ENCODE peak calls at places on chromosome 17, in seven cellular contexts. M, N, J, X, D, K and V are unnamed samples.

GRCh38 chr17:33202011-33202410 is 91.1 kb downstream of the ASIC2 start:
- DNase-seq in M (no peak), N (no peak), J (no peak), X (no peak), D (no peak), K (no peak), V (no peak)

GRCh38 chr17:37406635-37407455 is at the start of the genes ACACA and TADA2A:
- DNase-seq in M (peak; percentile 74), N (peak; percentile 75), J (peak; percentile 66), X (peak; percentile 89), D (peak; percentile 80), K (peak; percentile 91), V (peak; percentile 44)

GRCh38 chr17:76955191-76955590 is 87.0 kb downstream of the MGAT5B start:
- DNase-seq in M (no peak), N (no peak), J (no peak), X (no peak), D (no peak), K (no peak), V (no peak)

GRCh38 chr17:71828182-71828596 is 292.6 kb upstream of the SOX9 start:
- DNase-seq in M (no peak), N (no peak), J (no peak), X (no peak), D (no peak), K (peak; percentile 98), V (peak; percentile 93)

GRCh38 chr17:65698381-65699061 is 137.1 kb upstream of the AXIN2 start:
- DNase-seq in M (no peak), N (no peak), J (no peak), X (no peak), D (no peak), K (peak; percentile 4), V (peak; percentile 32)

GRCh38 chr17:82655523-82655922 is 7.3 kb upstream of the WDR45B start:
- DNase-seq in M (no peak), N (no peak), J (no peak), X (peak; percentile 22), D (no peak), K (no peak), V (no peak)

GRCh38 chr17:10105513-10106001 is 92.8 kb downstream of the GAS7 start:
- DNase-seq in M (no peak), N (no peak), J (no peak), X (peak; percentile 68), D (no peak), K (no peak), V (no peak)

GRCh38 chr17:38893612-38894011 is 23.8 kb downstream of the LASP1 start:
- DNase-seq in M (no peak), N (peak; percentile 25), J (no peak), X (peak; percentile 70), D (peak; percentile 54), K (no peak), V (no peak)

GRCh38 chr17:28018439-28019070 is 23.9 kb upstream of the NLK start:
- DNase-seq in M (no peak), N (no peak), J (no peak), X (no peak), D (no peak), K (no peak), V (no peak)

GRCh38 chr17:41484920-41485904 is 4.3 kb upstream of the KRT35 start:
- DNase-seq in M (no peak), N (no peak), J (no peak), X (no peak), D (no peak), K (no peak), V (no peak)

GRCh38 chr17:60601443-60602384 is 1.7 kb downstream of the PPM1D start:
- DNase-seq in M (peak; percentile 21), N (peak; percentile 56), J (peak; percentile 23), X (no peak), D (peak; percentile 77), K (peak; percentile 81), V (peak; percentile 27)

GRCh38 chr17:75508848-75509450 is 6.4 kb downstream of the CASKIN2 start:
- DNase-seq in M (no peak), N (no peak), J (no peak), X (no peak), D (no peak), K (no peak), V (no peak)

GRCh38 chr17:65660078-65660477 is 98.6 kb upstream of the AXIN2 start:
- DNase-seq in M (no peak), N (no peak), J (no peak), X (no peak), D (no peak), K (no peak), V (no peak)

GRCh38 chr17:41098476-41098875 is 534 bp upstream of the KRTAP4-8 start:
- DNase-seq in M (no peak), N (no peak), J (no peak), X (no peak), D (no peak), K (no peak), V (no peak)

GRCh38 chr17:73474370-73474988 is 162.7 kb upstream of the CDC42EP4 start:
- DNase-seq in M (no peak), N (no peak), J (no peak), X (peak; percentile 83), D (no peak), K (peak; percentile 57), V (no peak)

GRCh38 chr17:57481901-57482300 is 225.6 kb downstream of the MSI2 start:
- DNase-seq in M (no peak), N (no peak), J (no peak), X (no peak), D (no peak), K (no peak), V (no peak)

GRCh38 chr17:46972346-46972745 is 6.7 kb downstream of the RPRML start:
- DNase-seq in M (no peak), N (no peak), J (no peak), X (peak; percentile 69), D (no peak), K (no peak), V (no peak)

GRCh38 chr17:56436142-56436541 is 157.4 kb upstream of the NOG start:
- DNase-seq in M (no peak), N (no peak), J (no peak), X (no peak), D (no peak), K (no peak), V (no peak)

GRCh38 chr17:30924341-30924740 is 2.6 kb downstream of the ADAP2 start:
- DNase-seq in M (no peak), N (no peak), J (no peak), X (no peak), D (no peak), K (no peak), V (no peak)